ENCODE peak calls at places on chromosomes 6 and 20, in nine cellular contexts. V, Q, P, G, F, B, L, A and M are unnamed samples.

GRCh38 chr20:25619514-25619913 is 4.3 kb downstream of the NANP start:
- DNase-seq in V (no peak), Q (no peak), P (no peak), G (no peak), F (no peak), B (no peak), L (no peak), A (no peak), M (no peak)

GRCh38 chr6:31270788-31271640 is 878 bp downstream of the HLA-C start:
- DNase-seq in V (peak), Q (peak), P (peak), G (peak), F (peak), B (no peak), L (peak), A (no peak), M (peak)

GRCh38 chr6:73341335-73341734 is 12.7 kb downstream of the DPPA5 start:
- DNase-seq in V (no peak), Q (no peak), P (no peak), G (no peak), F (no peak), B (no peak), L (no peak), A (no peak), M (no peak)

GRCh38 chr6:168368971-168369370 is 49.4 kb upstream of the DACT2 start:
- DNase-seq in V (no peak), Q (no peak), P (no peak), G (no peak), F (no peak), B (no peak), L (no peak), A (no peak), M (no peak)

GRCh38 chr6:81772741-81773140 is 20.3 kb upstream of the TENT5A start:
- DNase-seq in V (no peak), Q (peak), P (no peak), G (no peak), F (no peak), B (no peak), L (peak), A (no peak), M (peak)

GRCh38 chr20:24590193-24590982 is 121.0 kb downstream of the SYNDIG1 start:
- DNase-seq in V (no peak), Q (no peak), P (no peak), G (no peak), F (no peak), B (no peak), L (no peak), A (no peak), M (no peak)

GRCh38 chr20:60372822-60373221 is 414.6 kb downstream of the CDH26 start:
- DNase-seq in V (no peak), Q (no peak), P (no peak), G (no peak), F (no peak), B (no peak), L (no peak), A (no peak), M (no peak)

GRCh38 chr6:147080215-147080614 is 124.0 kb upstream of the STXBP5 start:
- DNase-seq in V (peak), Q (no peak), P (no peak), G (no peak), F (no peak), B (no peak), L (no peak), A (no peak), M (no peak)

GRCh38 chr6:137849709-137850093 is 17.4 kb upstream of the TNFAIP3 start:
- DNase-seq in V (no peak), Q (no peak), P (no peak), G (no peak), F (no peak), B (no peak), L (no peak), A (no peak), M (no peak)